ENCODE peak calls at places on chromosomes 3 and 15, in eight cellular contexts. One of them, this sample, is unnamed.

GRCh38 chr3:149547413-149547812 is 72.9 kb downstream of the TM4SF4 start:
- DNase-seq in HFF-Myc: no peak
- DNase-seq in fibroblast of lung: peak
- DNase-seq in mesothelial cell of epicardium: no peak
- DNase-seq in AG09319: peak
- DNase-seq in MM.1S: no peak
- DNase-seq in esophagus squamous epithelium: no peak
- DNase-seq in cardiac fibroblast: peak
- DNase-seq in this sample: no peak

GRCh38 chr3:111285188-111285547 is 213.6 kb downstream of the NECTIN3 start:
- DNase-seq in esophagus squamous epithelium: no peak
- DNase-seq in cardiac fibroblast: no peak
- DNase-seq in HFF-Myc: no peak
- DNase-seq in mesothelial cell of epicardium: no peak
- DNase-seq in MM.1S: no peak
- DNase-seq in fibroblast of lung: no peak
- DNase-seq in AG09319: no peak
- DNase-seq in this sample: no peak

GRCh38 chr3:48274452-48274851 is 33.5 kb downstream of the ZNF589 start:
- DNase-seq in esophagus squamous epithelium: no peak
- DNase-seq in mesothelial cell of epicardium: no peak
- DNase-seq in MM.1S: no peak
- DNase-seq in AG09319: no peak
- DNase-seq in HFF-Myc: no peak
- DNase-seq in cardiac fibroblast: no peak
- DNase-seq in fibroblast of lung: no peak
- DNase-seq in this sample: no peak

GRCh38 chr3:179308006-179308405 is 14.8 kb upstream of the ZNF639 start:
- DNase-seq in HFF-Myc: no peak
- DNase-seq in MM.1S: no peak
- DNase-seq in fibroblast of lung: no peak
- DNase-seq in esophagus squamous epithelium: no peak
- DNase-seq in AG09319: no peak
- DNase-seq in cardiac fibroblast: no peak
- DNase-seq in mesothelial cell of epicardium: no peak
- DNase-seq in this sample: no peak

GRCh38 chr3:37202035-37202434 is 27.7 kb upstream of the LRRFIP2 start:
- DNase-seq in cardiac fibroblast: no peak
- DNase-seq in mesothelial cell of epicardium: no peak
- DNase-seq in esophagus squamous epithelium: no peak
- DNase-seq in HFF-Myc: no peak
- DNase-seq in AG09319: no peak
- DNase-seq in fibroblast of lung: no peak
- DNase-seq in MM.1S: no peak
- DNase-seq in this sample: no peak

GRCh38 chr3:42846682-42847522 is 28.8 kb downstream of the CYP8B1 start:
- DNase-seq in fibroblast of lung: no peak
- DNase-seq in HFF-Myc: no peak
- DNase-seq in esophagus squamous epithelium: no peak
- DNase-seq in mesothelial cell of epicardium: no peak
- DNase-seq in cardiac fibroblast: no peak
- DNase-seq in AG09319: no peak
- DNase-seq in MM.1S: no peak
- DNase-seq in this sample: peak

GRCh38 chr3:106198828-106199194 is 330.0 kb upstream of the CBLB start:
- DNase-seq in MM.1S: no peak
- DNase-seq in AG09319: peak
- DNase-seq in fibroblast of lung: peak
- DNase-seq in esophagus squamous epithelium: no peak
- DNase-seq in cardiac fibroblast: peak
- DNase-seq in HFF-Myc: peak
- DNase-seq in mesothelial cell of epicardium: no peak
- DNase-seq in this sample: no peak

GRCh38 chr3:112856537-112856936 is 9.9 kb upstream of the CD200R1L start:
- DNase-seq in mesothelial cell of epicardium: no peak
- DNase-seq in esophagus squamous epithelium: no peak
- DNase-seq in fibroblast of lung: no peak
- DNase-seq in cardiac fibroblast: no peak
- DNase-seq in MM.1S: no peak
- DNase-seq in HFF-Myc: no peak
- DNase-seq in AG09319: no peak
- DNase-seq in this sample: no peak

GRCh38 chr3:162984752-162985151 is 1488.1 kb downstream of the OTOL1 start:
- DNase-seq in mesothelial cell of epicardium: no peak
- DNase-seq in AG09319: no peak
- DNase-seq in fibroblast of lung: no peak
- DNase-seq in HFF-Myc: no peak
- DNase-seq in esophagus squamous epithelium: no peak
- DNase-seq in MM.1S: no peak
- DNase-seq in cardiac fibroblast: peak
- DNase-seq in this sample: no peak

GRCh38 chr3:126135398-126136076 is 44.8 kb downstream of the ALDH1L1 start:
- DNase-seq in AG09319: no peak
- DNase-seq in cardiac fibroblast: no peak
- DNase-seq in mesothelial cell of epicardium: peak
- DNase-seq in MM.1S: no peak
- DNase-seq in fibroblast of lung: no peak
- DNase-seq in esophagus squamous epithelium: no peak
- DNase-seq in HFF-Myc: no peak
- DNase-seq in this sample: no peak

GRCh38 chr3:62686486-62686885 is 188.7 kb downstream of the CADPS start:
- DNase-seq in mesothelial cell of epicardium: no peak
- DNase-seq in HFF-Myc: no peak
- DNase-seq in esophagus squamous epithelium: no peak
- DNase-seq in AG09319: no peak
- DNase-seq in fibroblast of lung: peak
- DNase-seq in MM.1S: no peak
- DNase-seq in cardiac fibroblast: peak
- DNase-seq in this sample: no peak

GRCh38 chr3:177451940-177452484 is 254.7 kb upstream of the TBL1XR1 start:
- DNase-seq in cardiac fibroblast: peak
- DNase-seq in mesothelial cell of epicardium: no peak
- DNase-seq in HFF-Myc: no peak
- DNase-seq in AG09319: peak
- DNase-seq in esophagus squamous epithelium: no peak
- DNase-seq in MM.1S: no peak
- DNase-seq in fibroblast of lung: peak
- DNase-seq in this sample: no peak

GRCh38 chr15:62343397-62343796 is 178.3 kb upstream of the C2CD4B start:
- DNase-seq in HFF-Myc: no peak
- DNase-seq in AG09319: no peak
- DNase-seq in cardiac fibroblast: no peak
- DNase-seq in fibroblast of lung: no peak
- DNase-seq in esophagus squamous epithelium: no peak
- DNase-seq in MM.1S: no peak
- DNase-seq in mesothelial cell of epicardium: no peak
- DNase-seq in this sample: no peak

GRCh38 chr3:52456800-52457183 is 1.4 kb downstream of the NISCH start:
- DNase-seq in HFF-Myc: no peak
- DNase-seq in esophagus squamous epithelium: no peak
- DNase-seq in cardiac fibroblast: no peak
- DNase-seq in MM.1S: no peak
- DNase-seq in fibroblast of lung: no peak
- DNase-seq in AG09319: no peak
- DNase-seq in mesothelial cell of epicardium: no peak
- DNase-seq in this sample: no peak

GRCh38 chr3:133996251-133996661 is 33.5 kb downstream of the SLCO2A1 start:
- DNase-seq in HFF-Myc: no peak
- DNase-seq in AG09319: no peak
- DNase-seq in cardiac fibroblast: no peak
- DNase-seq in MM.1S: no peak
- DNase-seq in esophagus squamous epithelium: no peak
- DNase-seq in fibroblast of lung: no peak
- DNase-seq in mesothelial cell of epicardium: no peak
- DNase-seq in this sample: no peak

GRCh38 chr3:65411367-65411766 is 627.4 kb downstream of the MAGI1 start:
- DNase-seq in cardiac fibroblast: peak
- DNase-seq in HFF-Myc: no peak
- DNase-seq in esophagus squamous epithelium: no peak
- DNase-seq in mesothelial cell of epicardium: no peak
- DNase-seq in MM.1S: no peak
- DNase-seq in fibroblast of lung: no peak
- DNase-seq in AG09319: no peak
- DNase-seq in this sample: no peak

GRCh38 chr15:69092159-69092558 is 68.3 kb upstream of the GLCE start:
- DNase-seq in MM.1S: no peak
- DNase-seq in mesothelial cell of epicardium: no peak
- DNase-seq in HFF-Myc: peak
- DNase-seq in AG09319: no peak
- DNase-seq in esophagus squamous epithelium: no peak
- DNase-seq in fibroblast of lung: peak
- DNase-seq in cardiac fibroblast: peak
- DNase-seq in this sample: no peak

GRCh38 chr15:26682765-26683164 is 90.1 kb downstream of the GABRB3 start:
- DNase-seq in HFF-Myc: no peak
- DNase-seq in MM.1S: no peak
- DNase-seq in mesothelial cell of epicardium: no peak
- DNase-seq in esophagus squamous epithelium: no peak
- DNase-seq in AG09319: no peak
- DNase-seq in fibroblast of lung: no peak
- DNase-seq in cardiac fibroblast: no peak
- DNase-seq in this sample: no peak

DNA sequence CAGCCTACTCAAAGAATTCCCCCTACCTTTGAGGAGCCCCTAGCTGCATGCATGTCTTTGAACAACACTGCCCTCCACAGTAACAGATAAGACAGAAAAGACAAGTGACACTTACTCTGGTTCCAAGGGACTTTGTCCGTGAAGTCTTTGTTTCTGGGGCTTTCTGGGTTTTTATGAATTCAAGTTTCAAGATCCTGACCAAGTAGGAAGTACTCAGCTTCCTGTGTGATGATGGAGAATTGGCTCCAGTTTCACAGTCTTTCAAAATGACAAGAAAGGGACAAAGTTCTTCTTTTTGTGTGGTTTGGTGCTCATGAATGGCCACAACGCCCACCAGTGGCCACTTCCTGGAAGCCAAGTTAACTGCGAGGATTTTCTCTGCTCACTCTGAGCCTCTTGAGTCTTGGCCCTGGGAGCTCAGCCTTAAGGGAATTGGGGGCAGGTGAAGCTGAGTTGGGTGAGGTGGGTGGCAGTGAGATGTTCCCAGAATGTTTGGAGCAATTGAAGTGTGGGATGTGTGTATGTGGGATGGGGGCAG is at the start of gene CCR1:
- DNase-seq in esophagus squamous epithelium: no peak
- DNase-seq in fibroblast of lung: peak
- DNase-seq in mesothelial cell of epicardium: no peak
- DNase-seq in cardiac fibroblast: peak
- DNase-seq in HFF-Myc: no peak
- DNase-seq in MM.1S: peak
- DNase-seq in AG09319: no peak
- DNase-seq in this sample: peak
- TF ChIP-seq CTCF in esophagus squamous epithelium: peak
- TF ChIP-seq CTCF in fibroblast of lung: peak
- TF ChIP-seq CTCF in mesothelial cell of epicardium: peak
- TF ChIP-seq CTCF in cardiac fibroblast: peak
- TF ChIP-seq CTCF in HFF-Myc: peak
- TF ChIP-seq CTCF in MM.1S: peak
- TF ChIP-seq CTCF in AG09319: peak
- TF ChIP-seq CTCF in this sample: peak

GRCh38 chr15:68031406-68031805 is 22.7 kb upstream of the PIAS1 start:
- DNase-seq in HFF-Myc: no peak
- DNase-seq in mesothelial cell of epicardium: no peak
- DNase-seq in cardiac fibroblast: peak
- DNase-seq in MM.1S: no peak
- DNase-seq in AG09319: no peak
- DNase-seq in fibroblast of lung: peak
- DNase-seq in esophagus squamous epithelium: no peak
- DNase-seq in this sample: no peak

GRCh38 chr15:68029959-68030358 is 24.2 kb upstream of the PIAS1 start:
- DNase-seq in AG09319: no peak
- DNase-seq in esophagus squamous epithelium: no peak
- DNase-seq in cardiac fibroblast: no peak
- DNase-seq in MM.1S: no peak
- DNase-seq in HFF-Myc: no peak
- DNase-seq in fibroblast of lung: no peak
- DNase-seq in mesothelial cell of epicardium: no peak
- DNase-seq in this sample: no peak

GRCh38 chr15:68032672-68033071 is 21.4 kb upstream of the PIAS1 start:
- DNase-seq in HFF-Myc: no peak
- DNase-seq in MM.1S: no peak
- DNase-seq in mesothelial cell of epicardium: no peak
- DNase-seq in fibroblast of lung: no peak
- DNase-seq in esophagus squamous epithelium: no peak
- DNase-seq in cardiac fibroblast: no peak
- DNase-seq in AG09319: no peak
- DNase-seq in this sample: peak

GRCh38 chr15:68034071-68034470 is 20.0 kb upstream of the PIAS1 start:
- DNase-seq in esophagus squamous epithelium: no peak
- DNase-seq in fibroblast of lung: no peak
- DNase-seq in AG09319: no peak
- DNase-seq in HFF-Myc: no peak
- DNase-seq in mesothelial cell of epicardium: no peak
- DNase-seq in MM.1S: no peak
- DNase-seq in cardiac fibroblast: peak
- DNase-seq in this sample: no peak

GRCh38 chr15:68034719-68035293 is 19.3 kb upstream of the PIAS1 start:
- DNase-seq in mesothelial cell of epicardium: no peak
- DNase-seq in AG09319: no peak
- DNase-seq in cardiac fibroblast: no peak
- DNase-seq in esophagus squamous epithelium: no peak
- DNase-seq in MM.1S: no peak
- DNase-seq in HFF-Myc: no peak
- DNase-seq in fibroblast of lung: no peak
- DNase-seq in this sample: no peak
- TF ChIP-seq CTCF in mesothelial cell of epicardium: no peak
- TF ChIP-seq CTCF in AG09319: no peak
- TF ChIP-seq CTCF in cardiac fibroblast: no peak
- TF ChIP-seq CTCF in esophagus squamous epithelium: no peak
- TF ChIP-seq CTCF in MM.1S: no peak
- TF ChIP-seq CTCF in HFF-Myc: no peak
- TF ChIP-seq CTCF in fibroblast of lung: no peak
- TF ChIP-seq CTCF in this sample: no peak

GRCh38 chr3:70800941-70801340 is 488.5 kb upstream of the MDFIC2 start:
- DNase-seq in AG09319: no peak
- DNase-seq in esophagus squamous epithelium: no peak
- DNase-seq in mesothelial cell of epicardium: no peak
- DNase-seq in cardiac fibroblast: no peak
- DNase-seq in fibroblast of lung: no peak
- DNase-seq in HFF-Myc: no peak
- DNase-seq in MM.1S: no peak
- DNase-seq in this sample: no peak
- TF ChIP-seq CTCF in AG09319: no peak
- TF ChIP-seq CTCF in esophagus squamous epithelium: no peak
- TF ChIP-seq CTCF in mesothelial cell of epicardium: no peak
- TF ChIP-seq CTCF in cardiac fibroblast: no peak
- TF ChIP-seq CTCF in fibroblast of lung: no peak
- TF ChIP-seq CTCF in HFF-Myc: no peak
- TF ChIP-seq CTCF in MM.1S: no peak
- TF ChIP-seq CTCF in this sample: no peak

DNA sequence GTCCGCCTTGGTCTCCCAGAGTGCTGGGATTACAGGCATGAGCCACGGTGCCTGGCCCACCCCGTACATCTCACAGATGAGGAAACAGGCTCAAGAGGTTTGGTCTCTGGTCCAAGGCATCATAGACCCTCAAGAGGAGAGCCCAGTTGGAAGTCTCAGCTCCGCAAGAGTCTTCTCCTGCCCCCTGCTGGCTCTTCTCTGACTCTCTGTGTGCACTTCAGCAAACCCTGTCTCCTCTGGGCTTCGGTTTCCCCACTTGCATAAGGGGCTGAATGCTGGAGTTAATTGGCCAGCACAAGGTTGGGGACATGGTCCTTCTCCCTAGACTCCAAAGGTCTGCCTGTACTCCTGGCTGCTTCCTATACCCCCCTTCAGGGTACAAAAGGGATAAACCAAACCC is 3.9 kb downstream of the MST1R start:
- DNase-seq in HFF-Myc: no peak
- DNase-seq in mesothelial cell of epicardium: no peak
- DNase-seq in AG09319: no peak
- DNase-seq in MM.1S: no peak
- DNase-seq in esophagus squamous epithelium: no peak
- DNase-seq in cardiac fibroblast: peak
- DNase-seq in fibroblast of lung: peak
- DNase-seq in this sample: no peak
- TF ChIP-seq CTCF in HFF-Myc: peak
- TF ChIP-seq CTCF in mesothelial cell of epicardium: no peak
- TF ChIP-seq CTCF in AG09319: no peak
- TF ChIP-seq CTCF in MM.1S: peak
- TF ChIP-seq CTCF in esophagus squamous epithelium: peak
- TF ChIP-seq CTCF in cardiac fibroblast: peak
- TF ChIP-seq CTCF in fibroblast of lung: peak
- TF ChIP-seq CTCF in this sample: no peak

This sample was measured in GM10248.